ENCODE peak calls at places on chromosomes 4 and X, in five cellular contexts. P is GM04504, R is GM06990, C is DMS153, B is pancreas. I is an unnamed sample.

GRCh38 chr4:68599150-68599549 is 23.0 kb upstream of the UGT2B17 start:
- DNase-seq in P (no peak), R (no peak), C (no peak), B (no peak), I (no peak)

GRCh38 chr4:37243061-37243460 is 1.5 kb upstream of the NWD2 start:
- DNase-seq in P (no peak), R (no peak), C (no peak), B (no peak), I (no peak)

GRCh38 chrX:35098419-35098818 is 155.8 kb downstream of the FAM47B start:
- DNase-seq in P (no peak), R (no peak), C (no peak), B (no peak), I (no peak)

GRCh38 chr4:67460574-67460973 is 84.7 kb downstream of the CENPC start:
- DNase-seq in P (peak; percentile 4), R (no peak), C (no peak), B (no peak), I (no peak)

GRCh38 chr4:183808102-183808466 is 97.0 kb upstream of the STOX2 start:
- DNase-seq in P (no peak), R (no peak), C (no peak), B (peak; percentile 34), I (no peak)

GRCh38 chr4:2652415-2653155 is 103.6 kb downstream of the TNIP2 start:
- DNase-seq in P (no peak), R (no peak), C (no peak), B (no peak), I (no peak)

GRCh38 chr4:183823394-183823793 is 81.7 kb upstream of the STOX2 start:
- DNase-seq in P (peak; percentile 10), R (no peak), C (no peak), B (no peak), I (no peak)

GRCh38 chr4:168585168-168586091 is 88.6 kb downstream of the PALLD start:
- DNase-seq in P (no peak), R (no peak), C (peak; percentile 2), B (peak; percentile 41), I (peak; percentile 89)

GRCh38 chr4:107800686-107801085 is 24.0 kb upstream of the SGMS2 start:
- DNase-seq in P (no peak), R (no peak), C (no peak), B (no peak), I (no peak)

GRCh38 chrX:3295731-3296130 is 50.7 kb downstream of the MXRA5 start:
- DNase-seq in P (no peak), R (no peak), C (no peak), B (no peak), I (no peak)

GRCh38 chr4:122854444-122854843 is 27.8 kb downstream of the FGF2 start:
- DNase-seq in P (no peak), R (no peak), C (no peak), B (no peak), I (peak; percentile 40)

GRCh38 chr4:7045961-7046921 is 3.1 kb downstream of the TADA2B start:
- DNase-seq in P (no peak), R (peak; percentile 83), C (no peak), B (no peak), I (no peak)

GRCh38 chrX:17706676-17707075 is 30.6 kb upstream of the SCML1 start:
- DNase-seq in P (peak; percentile 62), R (no peak), C (no peak), B (no peak), I (no peak)

GRCh38 chr4:182643801-182644311 is 273.3 kb downstream of the DCTD start:
- DNase-seq in P (no peak), R (no peak), C (no peak), B (no peak), I (no peak)

GRCh38 chr4:8506373-8507250 is 66.0 kb downstream of the TRMT44 start:
- DNase-seq in P (no peak), R (no peak), C (no peak), B (no peak), I (peak; percentile 65)

GRCh38 chrX:2610246-2611170 is 80.6 kb upstream of the CD99 start:
- DNase-seq in P (no peak), R (no peak), C (no peak), B (no peak), I (no peak)

I was measured in uterus.